ENCODE peak calls at places on chromosomes 3 and 15, in seven cellular contexts. D is testis, N is right lobe of liver, I is IMR-90, Z is body of pancreas, J is ovary, Q is breast epithelium. M is an unnamed sample. For H3K27me3, the result is how much of the 10 kb centered on the place peaks cover.

GRCh38 chr15:71379893-71380292 is 264.6 kb downstream of the THSD4 start:
- DNase-seq in D (no peak), N (no peak), I (peak), Z (no peak), J (no peak), Q (no peak), M (no peak)

GRCh38 chr3:146750196-146750595 is 145.1 kb upstream of the PLSCR5 start:
- DNase-seq in D (no peak), N (no peak), I (peak), Z (no peak), J (no peak), Q (no peak), M (no peak)

GRCh38 chr15:86915811-86916331 is 836.2 kb downstream of the AGBL1 start:
- DNase-seq in D (peak), N (no peak), I (peak), Z (no peak), J (no peak), Q (no peak), M (peak)

GRCh38 chr3:32646761-32647160 is 38.2 kb upstream of the CNOT10 start:
- DNase-seq in D (no peak), N (no peak), I (no peak), Z (no peak), J (no peak), Q (no peak), M (no peak)

GRCh38 chr15:85785887-85786777 is 8.6 kb downstream of the KLHL25 start:
- DNase-seq in D (peak), N (peak), I (peak), Z (no peak), J (peak), Q (no peak), M (peak)

GRCh38 chr15:83970290-83970890 is 265.2 kb upstream of the GOLGA6L4 start:
- DNase-seq in D (no peak), N (no peak), I (no peak), Z (no peak), J (peak), Q (no peak), M (no peak)

GRCh38 chr3:46714728-46715506 is 2.8 kb downstream of the PRSS50 start:
- DNase-seq in D (peak), N (no peak), I (no peak), Z (no peak), J (no peak), Q (peak), M (no peak)

GRCh38 chr3:120092444-120092843 is 1.8 kb downstream of the GSK3B start:
- DNase-seq in D (no peak), N (no peak), I (no peak), Z (no peak), J (no peak), Q (no peak), M (no peak)

DNA sequence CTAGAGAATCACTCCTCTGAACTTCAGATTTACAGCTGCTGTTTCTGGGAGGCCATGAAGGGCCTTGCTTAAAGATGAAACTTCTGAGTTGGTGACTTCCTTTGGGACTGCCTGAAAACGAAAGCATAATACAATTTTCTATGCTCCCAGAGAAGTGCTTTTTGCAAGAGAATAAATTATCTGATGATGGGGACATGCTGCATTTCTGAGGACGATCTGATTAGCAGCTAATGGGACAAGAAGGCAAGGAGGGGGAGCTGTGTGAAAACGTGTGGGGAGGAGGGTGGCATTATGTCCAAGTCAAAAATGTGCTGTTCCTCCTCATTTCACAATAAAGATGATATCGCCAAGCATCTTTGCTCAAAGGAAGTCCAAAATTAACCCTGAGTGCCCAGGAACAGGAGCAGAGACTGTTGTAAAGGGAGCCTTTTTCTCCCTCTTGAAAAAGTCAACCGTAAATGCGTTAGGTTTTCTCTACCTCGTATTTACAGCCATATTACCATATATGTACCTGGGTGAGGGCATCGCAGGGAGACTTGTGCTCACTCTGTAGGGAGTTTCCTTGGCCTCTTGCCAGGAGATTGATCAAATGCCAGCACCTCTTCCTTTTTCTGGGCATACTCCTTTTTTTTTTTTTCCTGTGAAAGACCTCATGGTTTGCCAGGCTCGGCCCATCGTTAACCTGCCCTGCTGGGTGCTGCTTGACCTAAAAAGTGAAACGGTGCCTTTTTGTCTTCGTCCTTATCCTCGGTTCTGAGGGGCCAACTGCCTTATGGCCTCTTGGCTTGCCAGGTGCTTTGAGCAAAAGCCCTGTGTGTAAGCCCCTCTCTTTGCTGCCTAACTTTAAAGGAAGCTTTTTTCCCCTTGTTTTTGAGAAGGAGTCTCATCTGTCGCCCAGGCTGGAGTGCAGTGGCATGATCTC is 11.5 kb downstream of the ITPR1 start:
- DNase-seq in D (peak), N (no peak), I (no peak), Z (no peak), J (peak), Q (no peak), M (peak)
- H3K4me3 ChIP-seq in D (no peak), N (no peak), I (peak), Z (no peak), J (peak), Q (peak), M (peak)

GRCh38 chr15:77507911-77508310 is 87.2 kb downstream of the HMG20A start:
- DNase-seq in D (peak), N (no peak), I (peak), Z (peak), J (peak), Q (no peak), M (no peak)
- TF ChIP-seq POLR2A in D (no peak), N (no peak), I (no peak), Z (no peak), J (no peak), Q (no peak), M (peak)

DNA sequence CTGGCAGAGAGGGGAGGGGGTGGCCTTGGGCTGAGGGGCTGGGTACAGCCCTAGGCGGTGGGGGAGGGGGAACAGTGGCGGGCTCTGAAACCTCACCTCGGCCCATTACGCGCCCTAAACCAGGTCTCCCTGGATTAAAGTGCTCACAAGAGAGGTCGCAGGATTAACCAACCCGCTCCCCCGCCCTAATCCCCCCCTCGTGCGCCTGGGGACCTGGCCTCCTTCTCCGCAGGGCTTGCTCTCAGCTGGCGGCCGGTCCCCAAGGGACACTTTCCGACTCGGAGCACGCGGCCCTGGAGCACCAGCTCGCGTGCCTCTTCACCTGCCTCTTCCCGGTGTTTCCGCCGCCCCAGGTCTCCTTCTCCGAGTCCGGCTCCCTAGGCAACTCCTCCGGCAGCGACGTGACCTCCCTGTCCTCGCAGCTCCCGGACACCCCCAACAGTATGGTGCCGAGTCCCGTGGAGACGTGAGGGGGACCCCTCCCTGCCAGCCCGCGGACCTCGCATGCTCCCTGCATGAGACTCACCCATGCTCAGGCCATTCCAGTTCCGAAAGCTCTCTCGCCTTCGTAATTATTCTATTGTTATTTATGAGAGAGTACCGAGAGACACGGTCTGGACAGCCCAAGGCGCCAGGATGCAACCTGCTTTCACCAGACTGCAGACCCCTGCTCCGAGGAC is 4.9 kb downstream of the ISL2 start:
- DNase-seq in D (no peak), N (no peak), I (no peak), Z (peak), J (no peak), Q (no peak), M (no peak)
- H3K27me3 ChIP-seq in D (under half), N (half or more), I (under half), Z (half or more), J (under half), Q (under half), M (half or more)

DNA sequence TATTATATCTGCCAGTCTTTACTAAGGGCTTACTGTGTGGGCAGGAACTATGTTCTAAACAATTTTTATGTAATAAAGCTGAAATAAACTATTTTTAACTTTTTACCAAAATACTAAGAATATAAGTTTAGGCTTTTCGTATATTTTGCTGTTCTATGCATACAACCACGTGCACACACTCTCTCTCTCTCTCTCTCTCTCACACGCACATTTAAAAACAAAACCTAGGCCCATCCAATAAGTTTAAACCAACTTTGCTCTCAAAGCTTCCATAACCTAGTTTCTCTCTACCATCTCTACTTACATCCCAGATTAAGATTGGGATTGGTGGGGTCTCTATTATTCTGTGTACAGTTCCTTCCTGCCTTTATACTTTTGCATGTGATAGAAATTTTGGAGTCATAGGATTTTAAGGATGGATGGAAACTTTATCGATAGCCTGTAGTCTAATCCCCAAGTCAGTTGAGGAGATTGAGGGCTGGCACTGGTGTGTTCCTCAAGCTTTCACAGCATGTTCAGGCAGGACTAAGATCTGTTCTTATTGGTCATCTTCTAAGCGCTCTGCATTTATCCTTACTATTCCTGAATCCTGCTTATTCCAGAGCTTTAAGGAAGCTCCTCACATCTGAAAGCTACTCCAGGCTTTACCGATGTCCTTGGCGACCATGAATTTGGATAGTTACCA is 1.8 kb downstream of the GPR171 start:
- DNase-seq in D (no peak), N (no peak), I (no peak), Z (no peak), J (no peak), Q (no peak), M (no peak)
- H3K4me3 ChIP-seq in D (no peak), N (no peak), I (no peak), Z (no peak), J (no peak), Q (no peak), M (no peak)

GRCh38 chr3:161316006-161316689 is 55.2 kb downstream of the SPTSSB start:
- DNase-seq in D (no peak), N (no peak), I (no peak), Z (no peak), J (no peak), Q (no peak), M (no peak)
- TF ChIP-seq POLR2A in D (no peak), N (no peak), I (no peak), Z (no peak), J (no peak), Q (no peak), M (no peak)

GRCh38 chr3:13841141-13841540 is 38.7 kb downstream of the WNT7A start:
- DNase-seq in D (no peak), N (no peak), I (no peak), Z (no peak), J (no peak), Q (no peak), M (no peak)
- H3K27me3 ChIP-seq in D (under half), N (under half), I (under half), Z (under half), J (under half), Q (under half), M (under half)

DNA sequence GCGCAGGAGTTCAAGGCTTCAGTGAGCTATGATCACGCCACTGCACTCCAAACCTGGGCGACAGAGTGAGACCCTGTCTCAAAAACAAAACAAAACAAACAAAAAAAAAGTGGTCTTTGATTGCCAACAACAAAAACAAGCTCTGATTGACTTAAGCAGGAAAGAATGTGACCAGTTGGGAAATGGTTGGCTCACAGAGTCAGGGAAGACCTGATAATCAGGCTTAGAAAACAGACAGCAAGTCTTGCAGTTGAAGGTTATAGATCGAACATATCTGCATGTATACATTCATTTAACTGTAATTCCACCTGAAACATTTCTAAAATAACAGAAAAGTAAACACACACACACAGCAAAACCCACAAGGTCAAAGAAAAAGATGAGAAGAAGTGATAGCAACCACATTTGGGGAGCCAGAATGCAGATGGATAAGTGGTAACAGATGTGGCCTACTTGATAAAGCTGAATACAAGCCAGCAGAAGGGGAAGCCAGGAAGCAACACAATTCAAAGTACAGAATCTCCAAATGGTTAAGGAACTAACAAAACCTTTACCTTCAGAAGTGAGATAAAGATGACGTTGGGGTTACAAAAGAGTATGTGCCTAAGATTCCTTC is 699.9 kb upstream of the ZNF385D start:
- DNase-seq in D (no peak), N (no peak), I (no peak), Z (no peak), J (no peak), Q (no peak), M (no peak)
- H3K4me3 ChIP-seq in D (no peak), N (no peak), I (no peak), Z (no peak), J (no peak), Q (no peak), M (no peak)

DNA sequence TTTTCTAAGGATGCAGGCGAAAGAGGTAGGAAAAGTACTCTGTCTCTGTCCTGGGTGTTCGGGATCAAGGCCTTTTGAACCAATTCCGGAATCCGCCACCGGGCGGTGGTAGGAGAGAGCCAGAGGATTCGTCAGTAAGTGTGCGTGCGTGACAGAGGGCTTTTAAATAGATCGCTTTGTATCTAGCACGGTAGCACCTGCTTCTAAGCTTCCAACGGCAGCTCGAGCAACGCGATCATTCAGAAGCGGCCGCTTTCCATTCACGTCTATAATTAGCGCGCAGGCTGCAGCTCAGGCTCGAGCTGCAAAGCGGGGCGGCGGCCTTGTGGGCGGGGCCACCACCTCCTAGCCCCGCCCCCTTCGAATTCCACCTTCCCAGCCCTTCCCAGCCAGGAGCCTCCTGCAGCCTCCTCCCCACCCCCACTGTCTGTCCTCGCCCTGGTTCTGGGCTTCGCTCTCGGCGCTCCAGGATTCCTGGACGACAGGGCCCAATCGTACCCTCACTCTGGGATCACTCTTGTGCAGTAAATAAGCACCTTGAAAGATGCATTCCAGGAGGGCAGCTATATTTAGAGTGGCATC is 224.3 kb upstream of the TPRG1 start:
- DNase-seq in D (peak), N (peak), I (peak), Z (peak), J (peak), Q (peak), M (peak)
- TF ChIP-seq POLR2A in D (no peak), N (peak), I (no peak), Z (peak), J (peak), Q (peak), M (peak)

DNA sequence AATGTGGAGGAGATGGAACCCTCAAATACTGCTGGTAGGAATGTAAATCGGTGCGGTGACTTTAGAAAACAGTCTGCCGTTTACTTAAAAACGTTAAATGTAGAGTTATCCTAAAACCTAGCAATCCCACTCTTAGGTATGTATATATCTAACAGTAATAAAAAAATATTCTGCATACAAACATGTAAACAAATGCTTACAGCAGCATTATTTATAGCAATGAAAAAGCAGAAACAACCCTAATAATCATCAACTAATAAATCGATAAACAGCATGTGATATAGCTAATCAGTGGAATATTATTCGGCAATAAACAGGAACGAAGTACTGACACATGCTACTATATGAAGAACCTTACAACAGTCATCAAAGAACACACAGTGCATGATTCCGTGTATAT is 144.7 kb downstream of the CNTN3 start:
- DNase-seq in D (no peak), N (no peak), I (no peak), Z (no peak), J (no peak), Q (no peak), M (no peak)
- H3K27me3 ChIP-seq in D (under half), N (under half), I (under half), Z (under half), J (under half), Q (under half), M (under half)